ENCODE peak calls at places on chromosomes 13 and 19, in seven cellular contexts. G is H1, Q is IMR-90, O is mesenchymal stem cell, N is H9, L is mesendoderm, I is trophoblast cell. D is an unnamed sample.

GRCh38 chr13:113407531-113408393 is 43.8 kb upstream of the GRTP1 start:
- DNase-seq in N (no peak), Q (no peak), O (no peak), G (no peak), I (no peak), L (no peak), D (no peak)

GRCh38 chr13:33537691-33538090 is 252.1 kb upstream of the STARD13 start:
- DNase-seq in Q (no peak), L (no peak), I (no peak), O (peak), G (no peak), N (no peak), D (no peak)

GRCh38 chr19:38319421-38320258 is at the start of gene KCNK6:
- DNase-seq in N (peak), Q (no peak), O (peak), G (no peak), I (peak), L (peak), D (no peak)

GRCh38 chr13:40980466-40980865 is 38.6 kb downstream of the ELF1 start:
- DNase-seq in I (no peak), G (no peak), N (no peak), Q (no peak), L (no peak), O (no peak), D (no peak)

GRCh38 chr13:110400786-110401533 is 93.9 kb downstream of the COL4A2 start:
- DNase-seq in G (no peak), O (peak), I (peak), N (no peak), Q (peak), L (no peak), D (no peak)

GRCh38 chr19:940591-941291 is 14.9 kb downstream of the ARID3A start:
- DNase-seq in G (no peak), L (no peak), I (peak), Q (peak), N (no peak), O (no peak), D (no peak)

GRCh38 chr19:5149508-5149907 is 180.6 kb downstream of the KDM4B start:
- DNase-seq in L (no peak), I (peak), G (no peak), O (no peak), N (no peak), Q (no peak), D (no peak)

GRCh38 chr19:52557231-52557995 is 12.7 kb upstream of the ZNF701 start:
- DNase-seq in L (no peak), I (peak), O (no peak), N (no peak), Q (no peak), G (no peak), D (no peak)

GRCh38 chr13:30581582-30581981 is 36.1 kb upstream of the USPL1 start:
- DNase-seq in O (peak), Q (peak), I (peak), N (no peak), L (peak), G (no peak), D (no peak)

GRCh38 chr13:30863796-30864195 is 42.3 kb upstream of the MEDAG start:
- DNase-seq in Q (no peak), G (no peak), L (peak), O (no peak), N (peak), I (no peak), D (no peak)

GRCh38 chr19:35267818-35268545 is 780 bp upstream of the USF2 start:
- DNase-seq in L (peak), G (no peak), Q (peak), I (peak), N (peak), O (peak), D (peak)

GRCh38 chr19:54464044-54464623 is 556 bp upstream of the LENG9 start:
- DNase-seq in N (peak), L (peak), G (peak), I (peak), Q (peak), O (peak), D (peak)

GRCh38 chr19:10286803-10287737 is at the start of gene ICAM4:
- DNase-seq in Q (peak), O (peak), L (peak), G (no peak), I (peak), N (peak), D (no peak)

GRCh38 chr19:9621156-9622037 is at the start of gene ZNF561:
- DNase-seq in O (peak), G (peak), Q (peak), N (peak), I (peak), L (peak), D (peak)

GRCh38 chr19:48499352-48500090 is 12.1 kb downstream of the LMTK3 start:
- DNase-seq in Q (no peak), L (no peak), G (no peak), I (peak), N (no peak), O (no peak), D (no peak)
- H2AK5ac ChIP-seq in Q (no peak), L (no peak), G (no peak), I (no peak), N (no peak), O (no peak), D (no peak)

GRCh38 chr13:97021241-97021640 is 27.0 kb upstream of the OXGR1 start:
- DNase-seq in G (no peak), N (no peak), O (no peak), L (no peak), Q (no peak), I (no peak), D (no peak)
- H2AK5ac ChIP-seq in G (no peak), N (no peak), O (no peak), L (no peak), Q (no peak), I (no peak), D (no peak)

DNA sequence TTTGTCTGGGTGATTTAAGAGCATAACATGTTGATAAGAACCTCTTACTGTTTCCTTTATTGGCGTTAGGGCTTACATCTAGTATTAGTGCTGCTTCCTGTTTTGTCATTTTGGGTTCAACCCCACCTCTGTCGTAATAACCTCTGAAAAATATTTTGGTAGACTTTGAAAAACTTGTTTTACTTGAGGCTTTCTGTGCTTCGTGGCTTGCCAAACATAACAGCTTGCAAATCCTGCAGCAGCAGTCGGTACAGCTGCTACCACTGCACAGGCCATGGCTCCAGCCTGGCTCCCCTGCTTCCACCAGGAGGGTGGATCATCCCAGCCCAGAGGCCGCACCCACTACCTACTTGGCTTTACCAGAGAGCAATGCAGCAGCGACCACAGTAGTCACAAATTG is 11.8 kb upstream of the CEACAM4 start:
- DNase-seq in I (no peak), N (peak), L (no peak), G (no peak), O (no peak), Q (no peak), D (no peak)
- H2AK5ac ChIP-seq in I (no peak), N (no peak), L (no peak), G (no peak), O (no peak), Q (no peak), D (no peak)

GRCh38 chr13:28819046-28819747 is 942 bp upstream of the MTUS2 start:
- DNase-seq in I (peak), Q (peak), N (no peak), O (peak), G (no peak), L (peak), D (peak)

GRCh38 chr13:28817204-28817603 is 2.9 kb upstream of the MTUS2 start:
- DNase-seq in I (peak), L (peak), Q (no peak), O (no peak), G (no peak), N (peak), D (no peak)

GRCh38 chr13:28820099-28821051 is at the start of gene MTUS2:
- DNase-seq in Q (no peak), I (peak), O (peak), G (no peak), L (peak), N (peak), D (peak)

GRCh38 chr13:28822161-28822560 is 2.0 kb downstream of the MTUS2 start:
- DNase-seq in O (no peak), I (no peak), N (no peak), L (no peak), Q (no peak), G (no peak), D (no peak)

GRCh38 chr13:28819748-28820098 is 416 bp upstream of the MTUS2 start:
- DNase-seq in G (no peak), O (peak), Q (peak), I (peak), L (peak), N (peak), D (peak)
- H2AK5ac ChIP-seq in G (no peak), O (no peak), Q (no peak), I (no peak), L (no peak), N (no peak), D (no peak)

GRCh38 chr19:49512970-49513745 is 697 bp downstream of the FCGRT start:
- DNase-seq in I (no peak), O (peak), G (no peak), Q (no peak), L (peak), N (peak), D (peak)
- H2AK5ac ChIP-seq in I (no peak), O (no peak), G (no peak), Q (no peak), L (no peak), N (no peak), D (no peak)

DNA sequence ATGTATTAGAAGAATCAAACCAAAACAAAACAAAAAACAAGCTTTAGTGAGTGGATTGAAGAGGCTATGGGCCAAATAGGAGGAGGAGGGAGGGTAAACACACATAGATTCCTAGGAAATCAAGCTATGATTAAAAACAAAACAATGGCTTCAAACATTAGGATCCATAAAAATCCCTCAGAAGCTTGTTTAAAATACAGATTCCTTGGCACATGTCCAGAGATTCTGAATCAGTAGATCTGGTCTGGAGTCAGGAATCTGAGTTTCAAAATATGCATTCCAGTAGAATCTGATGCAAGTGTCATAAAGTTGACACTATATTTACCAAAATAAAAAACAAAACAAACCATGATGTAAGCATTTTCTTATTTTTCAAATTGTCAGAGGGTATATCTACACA is 692.8 kb upstream of the SGCG start:
- DNase-seq in G (no peak), O (no peak), L (no peak), I (peak), Q (no peak), N (no peak), D (no peak)
- H2AK5ac ChIP-seq in G (no peak), O (no peak), L (no peak), I (no peak), Q (no peak), N (no peak), D (no peak)

GRCh38 chr19:40150170-40150569 is 41.1 kb upstream of the MAP3K10 start:
- DNase-seq in I (peak), G (no peak), N (no peak), Q (peak), O (no peak), L (no peak), D (no peak)
- H2AK5ac ChIP-seq in I (no peak), G (no peak), N (no peak), Q (no peak), O (no peak), L (no peak), D (no peak)

DNA sequence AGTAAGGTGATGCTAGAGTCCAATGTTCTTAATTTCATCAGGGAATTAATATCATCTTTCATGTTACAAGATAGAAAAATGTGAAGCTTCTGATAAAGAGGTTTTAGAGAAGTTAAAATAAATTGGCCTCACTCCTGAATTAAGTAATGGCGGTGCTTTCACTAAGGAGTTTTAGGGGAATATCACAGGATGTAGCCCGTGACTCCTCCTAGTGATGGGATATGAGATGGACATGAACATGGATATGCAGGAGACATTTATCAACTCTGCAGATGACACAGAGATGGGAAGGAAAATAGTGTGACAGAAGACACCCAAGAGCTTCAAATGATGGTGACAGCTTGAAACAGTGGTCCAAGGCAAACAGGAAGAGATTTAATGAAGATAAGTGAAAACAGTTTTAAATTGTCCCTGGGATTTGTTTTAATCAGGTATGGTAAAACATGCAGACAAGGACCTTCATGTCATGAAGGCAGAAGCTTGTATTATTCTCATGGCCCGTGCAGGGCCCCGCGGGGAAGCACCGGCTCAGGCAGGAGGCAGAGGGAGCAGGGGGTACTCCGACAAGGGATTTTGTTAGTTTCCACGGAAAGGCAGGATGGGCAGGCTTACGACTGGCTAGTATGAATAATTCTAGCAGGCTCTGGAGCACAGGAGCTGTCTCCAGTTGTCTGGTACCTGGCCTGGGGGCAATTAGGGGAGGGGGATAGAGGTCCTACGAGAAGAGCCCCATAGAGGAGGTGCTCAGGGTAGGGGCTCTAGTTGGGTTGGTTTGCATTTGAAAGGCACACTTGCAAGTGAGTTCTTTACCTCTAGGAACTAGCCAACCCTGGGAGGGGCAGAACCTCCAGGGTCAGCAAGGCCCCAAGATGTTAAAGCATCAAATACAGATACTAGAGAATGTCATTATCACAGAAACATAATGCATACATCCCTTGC is 38.7 kb upstream of the FARP1 start:
- DNase-seq in O (no peak), G (no peak), N (peak), I (peak), Q (peak), L (peak), D (no peak)
- H2AK5ac ChIP-seq in O (no peak), G (no peak), N (no peak), I (no peak), Q (no peak), L (no peak), D (no peak)

DNA sequence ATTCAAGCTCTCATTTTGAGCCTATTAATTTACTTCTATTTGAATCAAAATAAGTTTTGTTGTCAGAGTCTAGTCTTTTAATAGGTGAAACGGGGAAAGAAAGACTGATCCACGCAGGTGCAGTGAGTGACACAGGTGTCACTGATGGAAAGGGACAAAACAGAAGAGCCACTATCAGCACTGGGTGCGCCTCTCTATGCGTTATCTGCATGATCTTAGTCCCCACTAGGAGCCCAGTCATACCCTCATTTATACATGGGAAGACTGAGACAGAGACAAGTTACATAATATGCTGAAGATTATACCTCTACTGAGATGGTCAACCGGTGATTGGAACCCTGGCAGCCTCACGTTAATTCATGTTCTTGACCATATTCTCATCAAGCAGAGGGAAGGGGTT is 3.4 kb downstream of the LRCH1 start:
- DNase-seq in Q (no peak), G (no peak), L (no peak), O (no peak), I (no peak), N (no peak), D (no peak)
- H2AK5ac ChIP-seq in Q (no peak), G (no peak), L (no peak), O (no peak), I (no peak), N (no peak), D (no peak)

GRCh38 chr13:44815507-44816074 is 173.7 kb downstream of the NUFIP1 start:
- DNase-seq in O (peak), G (peak), Q (peak), I (peak), L (peak), N (peak), D (peak)

GRCh38 chr13:44814836-44815235 is 174.4 kb downstream of the NUFIP1 start:
- DNase-seq in L (no peak), Q (no peak), O (no peak), I (no peak), N (no peak), G (no peak), D (no peak)

GRCh38 chr13:44818016-44818415 is 171.3 kb downstream of the NUFIP1 start:
- DNase-seq in G (no peak), N (no peak), O (no peak), Q (no peak), I (peak), L (no peak), D (no peak)

GRCh38 chr13:44818428-44818827 is 170.8 kb downstream of the NUFIP1 start:
- DNase-seq in L (peak), N (peak), Q (peak), G (no peak), I (peak), O (peak), D (peak)

GRCh38 chr13:44816701-44817684 is 172.3 kb downstream of the NUFIP1 start:
- DNase-seq in I (peak), Q (peak), L (peak), G (no peak), N (no peak), O (peak), D (no peak)
- H2AK5ac ChIP-seq in I (peak), Q (peak), L (no peak), G (no peak), N (no peak), O (peak), D (peak)

D was measured in neuronal stem cell.